ENCODE peak calls at places on chromosomes 16 and 17, in five cellular contexts. D, U, B, F and S are unnamed samples.

GRCh38 chr17:82388922-82389283 is 17.3 kb downstream of the UTS2R start:
- DNase-seq in D (no peak), U (no peak), B (no peak), F (no peak), S (no peak)

GRCh38 chr17:64707077-64707591 is 45.0 kb upstream of the SMURF2 start:
- DNase-seq in D (peak; percentile 100), U (peak; percentile 66), B (peak; percentile 86), F (no peak), S (no peak)

GRCh38 chr17:5508855-5509254 is 22.5 kb downstream of the MIS12 start:
- DNase-seq in D (peak; percentile 82), U (peak; percentile 77), B (no peak), F (no peak), S (no peak)

GRCh38 chr17:2485543-2485942 is 26.1 kb downstream of the METTL16 start:
- DNase-seq in D (no peak), U (no peak), B (no peak), F (no peak), S (no peak)

GRCh38 chr16:69848635-69849545 is 86.8 kb downstream of the WWP2 start:
- DNase-seq in D (peak; percentile 92), U (no peak), B (peak; percentile 74), F (no peak), S (no peak)

GRCh38 chr17:27651411-27652345 is 20.7 kb downstream of the LGALS9 start:
- DNase-seq in D (no peak), U (peak; percentile 91), B (peak; percentile 66), F (peak; percentile 35), S (peak; percentile 53)

GRCh38 chr17:35856603-35857002 is 12.1 kb downstream of the HEATR9 start:
- DNase-seq in D (no peak), U (no peak), B (no peak), F (no peak), S (no peak)

GRCh38 chr17:74743755-74744154 is 4.7 kb upstream of the NHERF1 start:
- DNase-seq in D (no peak), U (no peak), B (no peak), F (no peak), S (no peak)

GRCh38 chr16:27446721-27447120 is 44.7 kb downstream of the IL21R start:
- DNase-seq in D (no peak), U (no peak), B (no peak), F (peak; percentile 74), S (peak; percentile 94)

GRCh38 chr17:50620848-50621247 is 13.8 kb upstream of the ABCC3 start:
- DNase-seq in D (no peak), U (peak; percentile 93), B (no peak), F (no peak), S (no peak)

GRCh38 chr17:37792787-37793186 is 47.9 kb upstream of the HNF1B start:
- DNase-seq in D (peak; percentile 73), U (no peak), B (no peak), F (no peak), S (no peak)

GRCh38 chr17:44345497-44346026 is 460 bp downstream of the GRN start:
- DNase-seq in D (peak; percentile 15), U (peak; percentile 94), B (peak; percentile 62), F (peak; percentile 35), S (peak; percentile 39)

GRCh38 chr17:17141860-17142552 is 64.1 kb downstream of the PLD6 start:
- DNase-seq in D (no peak), U (peak; percentile 90), B (no peak), F (peak; percentile 37), S (peak; percentile 32)

GRCh38 chr16:1420111-1420539 is 422 bp downstream of the UQCC4 start:
- DNase-seq in D (no peak), U (no peak), B (peak; percentile 36), F (no peak), S (no peak)

GRCh38 chr17:59425085-59425901 is 93.8 kb downstream of the YPEL2 start:
- DNase-seq in D (no peak), U (peak; percentile 69), B (no peak), F (no peak), S (no peak)

GRCh38 chr16:65121870-65122723 is at the start of gene CDH11:
- DNase-seq in D (peak; percentile 82), U (peak; percentile 84), B (peak; percentile 39), F (no peak), S (no peak)

GRCh38 chr16:4615389-4616046 is 830 bp upstream of the UBALD1 start:
- DNase-seq in D (no peak), U (no peak), B (no peak), F (no peak), S (no peak)

GRCh38 chr16:89361756-89362155 is 128.6 kb downstream of the ANKRD11 start:
- DNase-seq in D (no peak), U (no peak), B (no peak), F (no peak), S (no peak)
- H3K27ac ChIP-seq in D (no peak overlapping the region), U (no peak overlapping the region), B (no peak overlapping the region), F (peak overlapping the region; percentile 85), S (peak overlapping the region; percentile 17)

GRCh38 chr17:72970246-72970645 is 122.2 kb downstream of the SLC39A11 start:
- DNase-seq in D (no peak), U (peak; percentile 49), B (no peak), F (no peak), S (no peak)

GRCh38 chr17:72969293-72969692 is 123.2 kb downstream of the SLC39A11 start:
- DNase-seq in D (no peak), U (no peak), B (no peak), F (no peak), S (no peak)

GRCh38 chr17:72967963-72968585 is 124.4 kb downstream of the SLC39A11 start:
- DNase-seq in D (no peak), U (peak; percentile 45), B (no peak), F (no peak), S (no peak)

GRCh38 chr17:72968798-72969197 is 123.7 kb downstream of the SLC39A11 start:
- DNase-seq in D (no peak), U (no peak), B (no peak), F (no peak), S (no peak)

GRCh38 chr17:72967263-72967962 is 125.1 kb downstream of the SLC39A11 start:
- DNase-seq in D (no peak), U (peak; percentile 29), B (no peak), F (no peak), S (no peak)
- H3K4me1 ChIP-seq in D (peaks cover 11% of the 10 kb centered on the region), U (peaks cover 4% of the 10 kb centered on the region), B (no peaks in the 10 kb centered on the region), F (no peaks in the 10 kb centered on the region), S (no peaks in the 10 kb centered on the region)

DNA sequence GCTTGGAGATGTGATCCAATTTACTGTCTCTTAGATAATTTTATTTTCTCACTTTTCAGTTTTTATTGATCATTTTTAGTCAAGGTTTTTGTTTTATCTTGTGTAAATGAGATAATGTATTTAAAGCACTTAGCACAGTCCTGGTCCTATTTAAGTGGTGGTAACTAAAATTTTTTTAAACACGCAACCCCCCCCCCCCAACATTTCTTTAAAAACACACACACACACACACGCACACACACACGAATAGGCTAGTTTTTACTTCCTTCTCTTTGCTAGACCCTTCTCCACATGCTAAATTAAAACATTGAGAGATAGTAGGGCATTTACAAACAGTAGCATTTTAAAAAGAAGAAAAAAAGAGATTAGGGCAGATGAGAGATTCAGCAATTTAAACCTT is 4.9 kb downstream of the NFATC3 start:
- DNase-seq in D (no peak), U (no peak), B (no peak), F (no peak), S (no peak)
- H3K4me3 ChIP-seq in D (no peak overlapping the region), U (peak overlapping the region; percentile 21), B (no peak overlapping the region), F (peak overlapping the region; percentile 77), S (peak overlapping the region; percentile 25)

GRCh38 chr16:84728853-84729424 is 29.1 kb downstream of the USP10 start:
- DNase-seq in D (no peak), U (no peak), B (no peak), F (no peak), S (no peak)

GRCh38 chr16:84726670-84727467 is 27.1 kb downstream of the USP10 start:
- DNase-seq in D (no peak), U (no peak), B (peak; percentile 35), F (no peak), S (no peak)

GRCh38 chr16:84724619-84725307 is 25.0 kb downstream of the USP10 start:
- DNase-seq in D (no peak), U (no peak), B (no peak), F (no peak), S (no peak)

GRCh38 chr16:84725481-84726078 is 25.8 kb downstream of the USP10 start:
- DNase-seq in D (no peak), U (peak; percentile 82), B (no peak), F (no peak), S (no peak)

DNA sequence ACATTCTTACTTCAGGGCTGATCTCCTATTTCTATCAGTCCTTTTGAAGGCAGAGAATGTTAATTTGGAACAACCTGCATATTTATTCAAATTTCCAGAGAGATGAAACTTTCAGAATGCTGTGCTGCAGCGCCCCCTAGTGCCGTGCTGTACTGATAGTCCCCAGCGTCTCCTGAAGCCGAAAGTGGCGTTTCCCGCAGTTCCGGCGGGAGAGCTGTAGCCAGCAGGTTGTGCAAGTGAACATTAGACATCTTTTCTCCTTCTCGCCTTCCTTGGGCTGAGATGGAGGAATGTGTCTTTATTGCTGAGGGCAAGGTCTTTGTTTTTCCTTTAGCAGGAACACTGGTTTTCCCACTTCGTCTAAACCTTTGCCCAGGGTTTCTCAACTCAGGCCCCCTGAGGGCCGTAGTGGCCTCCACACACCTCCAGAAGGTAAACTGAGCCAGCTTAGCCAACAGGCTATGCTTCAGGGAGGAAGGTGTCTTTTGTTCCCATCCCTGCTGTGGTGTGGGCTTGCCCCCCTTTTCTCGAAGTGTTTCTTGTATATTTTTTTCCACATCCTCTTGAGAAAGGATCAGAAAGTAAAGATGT is 26.4 kb downstream of the USP10 start:
- DNase-seq in D (peak; percentile 52), U (peak; percentile 94), B (peak; percentile 89), F (peak; percentile 73), S (peak; percentile 62)
- H3K27ac ChIP-seq in D (no peak overlapping the region), U (no peak overlapping the region), B (peak overlapping the region; percentile 51), F (no peak overlapping the region), S (no peak overlapping the region)